ENCODE peak calls at places on chromosome 7, in five cellular contexts. One of them, this sample, is unnamed.

GRCh38 chr7:137325927-137326326 is 17.6 kb downstream of the PTN start:
- DNase-seq in neuronal stem cell: no peak
- DNase-seq in NCI-H2029: peak
- DNase-seq in CD8-positive, alpha-beta T cell: no peak
- DNase-seq in HT1080: no peak
- DNase-seq in this sample: no peak

GRCh38 chr7:116353614-116354013 is 143.3 kb downstream of the TES start:
- DNase-seq in neuronal stem cell: no peak
- DNase-seq in NCI-H2029: no peak
- DNase-seq in CD8-positive, alpha-beta T cell: no peak
- DNase-seq in HT1080: no peak
- DNase-seq in this sample: no peak

GRCh38 chr7:101826081-101826835 is 8.8 kb downstream of the CUX1 start:
- DNase-seq in neuronal stem cell: no peak
- DNase-seq in NCI-H2029: no peak
- DNase-seq in CD8-positive, alpha-beta T cell: no peak
- DNase-seq in HT1080: no peak
- DNase-seq in this sample: no peak

GRCh38 chr7:118352854-118353453 is 128.4 kb downstream of the ANKRD7 start:
- DNase-seq in neuronal stem cell: peak
- DNase-seq in NCI-H2029: no peak
- DNase-seq in CD8-positive, alpha-beta T cell: no peak
- DNase-seq in HT1080: peak
- DNase-seq in this sample: no peak

GRCh38 chr7:93949468-93949867 is 27.9 kb downstream of the GNG11 start:
- DNase-seq in neuronal stem cell: no peak
- DNase-seq in NCI-H2029: no peak
- DNase-seq in CD8-positive, alpha-beta T cell: no peak
- DNase-seq in HT1080: peak
- DNase-seq in this sample: no peak

GRCh38 chr7:97022451-97023306 is 2.0 kb downstream of the DLX5 start:
- DNase-seq in neuronal stem cell: peak
- DNase-seq in NCI-H2029: no peak
- DNase-seq in CD8-positive, alpha-beta T cell: no peak
- DNase-seq in HT1080: no peak
- DNase-seq in this sample: no peak

GRCh38 chr7:55066479-55066878 is 47.7 kb downstream of the EGFR start:
- DNase-seq in neuronal stem cell: no peak
- DNase-seq in NCI-H2029: no peak
- DNase-seq in CD8-positive, alpha-beta T cell: no peak
- DNase-seq in HT1080: no peak
- DNase-seq in this sample: no peak

GRCh38 chr7:28674359-28674782 is 262.1 kb downstream of the CREB5 start:
- DNase-seq in neuronal stem cell: no peak
- DNase-seq in NCI-H2029: no peak
- DNase-seq in CD8-positive, alpha-beta T cell: no peak
- DNase-seq in HT1080: peak
- DNase-seq in this sample: no peak

GRCh38 chr7:26759108-26759507 is 105.3 kb downstream of the SKAP2 start:
- DNase-seq in neuronal stem cell: no peak
- DNase-seq in NCI-H2029: no peak
- DNase-seq in CD8-positive, alpha-beta T cell: no peak
- DNase-seq in HT1080: no peak
- DNase-seq in this sample: no peak

GRCh38 chr7:4835398-4836205 is 26.2 kb downstream of the PAPOLB start:
- DNase-seq in neuronal stem cell: no peak
- DNase-seq in NCI-H2029: no peak
- DNase-seq in CD8-positive, alpha-beta T cell: no peak
- DNase-seq in HT1080: no peak
- DNase-seq in this sample: no peak

GRCh38 chr7:143359769-143360168 is 2.7 kb downstream of the FAM131B start:
- DNase-seq in neuronal stem cell: no peak
- DNase-seq in NCI-H2029: no peak
- DNase-seq in CD8-positive, alpha-beta T cell: no peak
- DNase-seq in HT1080: no peak
- DNase-seq in this sample: no peak

GRCh38 chr7:96440328-96440727 is 118.4 kb upstream of the SLC25A13 start:
- DNase-seq in neuronal stem cell: no peak
- DNase-seq in NCI-H2029: no peak
- DNase-seq in CD8-positive, alpha-beta T cell: no peak
- DNase-seq in HT1080: no peak
- DNase-seq in this sample: no peak

GRCh38 chr7:88243345-88243909 is 23.6 kb upstream of the SRI start:
- DNase-seq in neuronal stem cell: peak
- DNase-seq in NCI-H2029: peak
- DNase-seq in CD8-positive, alpha-beta T cell: no peak
- DNase-seq in HT1080: peak
- DNase-seq in this sample: no peak

GRCh38 chr7:66837661-66838060 is 83.4 kb upstream of the TMEM248 start:
- DNase-seq in neuronal stem cell: no peak
- DNase-seq in NCI-H2029: no peak
- DNase-seq in CD8-positive, alpha-beta T cell: no peak
- DNase-seq in HT1080: no peak
- DNase-seq in this sample: no peak

GRCh38 chr7:28564755-28565374 is 152.5 kb downstream of the CREB5 start:
- DNase-seq in neuronal stem cell: no peak
- DNase-seq in NCI-H2029: no peak
- DNase-seq in CD8-positive, alpha-beta T cell: no peak
- DNase-seq in HT1080: no peak
- DNase-seq in this sample: no peak

GRCh38 chr7:44398953-44399574 is 73.7 kb upstream of the CAMK2B start:
- DNase-seq in neuronal stem cell: no peak
- DNase-seq in NCI-H2029: peak
- DNase-seq in CD8-positive, alpha-beta T cell: no peak
- DNase-seq in HT1080: no peak
- DNase-seq in this sample: no peak

GRCh38 chr7:17690030-17690429 is 250.3 kb downstream of the SNX13 start:
- DNase-seq in neuronal stem cell: no peak
- DNase-seq in NCI-H2029: no peak
- DNase-seq in CD8-positive, alpha-beta T cell: no peak
- DNase-seq in HT1080: peak
- DNase-seq in this sample: no peak